ENCODE peak calls at places on chromosomes 11 and 22, in four cellular contexts. O is right atrium auricular region, I is vagina, P is A549. R is an unnamed sample.

GRCh38 chr22:17910561-17911311 is 113.6 kb downstream of the MICAL3 start:
- DNase-seq in O (peak; percentile 85), P (peak; percentile 45), I (no peak), R (peak; percentile 68)

GRCh38 chr11:19723572-19724342 is 11.1 kb downstream of the NAV2 start:
- DNase-seq in I (no peak), O (no peak), P (no peak), R (no peak)

GRCh38 chr11:31810779-31811647 is at the start of gene PAX6:
- DNase-seq in P (peak; percentile 66), O (peak; percentile 60), I (no peak), R (no peak)

GRCh38 chr11:27427183-27427980 is 45.2 kb downstream of the LGR4 start:
- DNase-seq in P (no peak), I (no peak), O (no peak), R (no peak)

GRCh38 chr22:17705565-17706450 is 67.3 kb downstream of the BCL2L13 start:
- DNase-seq in P (no peak), O (no peak), I (no peak), R (no peak)

GRCh38 chr11:12087075-12087775 is 23.2 kb upstream of the MICAL2 start:
- DNase-seq in I (no peak), O (no peak), P (peak; percentile 81), R (no peak)

GRCh38 chr11:66327171-66328035 is 8.8 kb downstream of the RIN1 start:
- DNase-seq in O (no peak), P (no peak), I (no peak), R (no peak)

GRCh38 chr22:31929126-31929928 is 15.0 kb upstream of the YWHAH start:
- DNase-seq in I (no peak), O (no peak), P (no peak), R (peak; percentile 42)

GRCh38 chr11:62921573-62922188 is 518 bp upstream of the CHRM1 start:
- DNase-seq in O (no peak), P (no peak), I (no peak), R (no peak)

GRCh38 chr11:57432714-57433163 is 5.8 kb upstream of the SLC43A3 start:
- DNase-seq in O (no peak), I (no peak), P (no peak), R (peak; percentile 61)

GRCh38 chr11:97614571-97614970 is 1224.8 kb downstream of the JRKL start:
- DNase-seq in P (no peak), O (no peak), I (no peak), R (no peak)

GRCh38 chr11:7546324-7546791 is 32.6 kb downstream of the PPFIBP2 start:
- DNase-seq in O (no peak), I (no peak), P (no peak), R (no peak)

GRCh38 chr11:36558511-36559413 is 9.0 kb upstream of the RAG1 start:
- DNase-seq in O (no peak), I (no peak), P (no peak), R (no peak)

GRCh38 chr11:11977206-11977938 is 31.1 kb downstream of the DKK3 start:
- DNase-seq in O (peak; percentile 89), P (peak; percentile 75), I (peak; percentile 90), R (peak; percentile 83)

GRCh38 chr22:27804683-27805297 is 3.2 kb upstream of the MN1 start:
- DNase-seq in O (peak; percentile 81), I (no peak), P (peak; percentile 59), R (peak; percentile 16)

GRCh38 chr11:75525433-75526191 is at the start of gene GDPD5:
- DNase-seq in I (no peak), O (peak; percentile 72), P (peak; percentile 76), R (no peak)

GRCh38 chr11:75524576-75525432 is 937 bp downstream of the GDPD5 start:
- DNase-seq in P (no peak), I (no peak), O (no peak), R (no peak)

GRCh38 chr11:75523811-75524401 is 1.8 kb downstream of the GDPD5 start:
- DNase-seq in P (no peak), I (no peak), O (no peak), R (no peak)

GRCh38 chr11:75522645-75523044 is 3.1 kb downstream of the GDPD5 start:
- DNase-seq in P (no peak), I (no peak), O (no peak), R (no peak)

GRCh38 chr11:75523189-75523588 is 2.6 kb downstream of the GDPD5 start:
- DNase-seq in I (no peak), P (no peak), O (no peak), R (no peak)
- H3K4me3 ChIP-seq in I (no peak overlapping the region), P (no peak overlapping the region), O (no peak overlapping the region), R (no peak overlapping the region)

DNA sequence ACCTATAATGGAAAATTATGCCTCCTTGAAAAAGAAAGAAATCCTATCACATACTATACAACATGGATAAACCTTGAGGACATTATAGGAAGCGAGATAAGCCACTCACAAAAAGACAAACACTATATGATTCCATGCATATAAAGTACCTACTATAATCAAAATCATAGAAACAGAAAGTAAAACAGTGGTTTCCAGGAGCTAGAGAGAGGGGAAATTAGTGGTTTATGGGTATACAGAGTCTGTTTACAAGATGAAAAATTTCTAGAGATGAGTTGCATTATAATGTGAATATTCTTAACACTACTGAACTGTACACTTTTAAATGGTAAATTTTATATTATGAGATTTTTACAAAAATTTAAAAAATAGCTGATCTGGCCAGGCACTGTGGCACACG is 40.5 kb upstream of the ARHGAP42 start:
- DNase-seq in I (no peak), P (no peak), O (no peak), R (no peak)
- H3K9me3 ChIP-seq in I (no peaks in the 10 kb centered on the region), P (no peaks in the 10 kb centered on the region), O (no peaks in the 10 kb centered on the region), R (peaks cover 3% of the 10 kb centered on the region)

DNA sequence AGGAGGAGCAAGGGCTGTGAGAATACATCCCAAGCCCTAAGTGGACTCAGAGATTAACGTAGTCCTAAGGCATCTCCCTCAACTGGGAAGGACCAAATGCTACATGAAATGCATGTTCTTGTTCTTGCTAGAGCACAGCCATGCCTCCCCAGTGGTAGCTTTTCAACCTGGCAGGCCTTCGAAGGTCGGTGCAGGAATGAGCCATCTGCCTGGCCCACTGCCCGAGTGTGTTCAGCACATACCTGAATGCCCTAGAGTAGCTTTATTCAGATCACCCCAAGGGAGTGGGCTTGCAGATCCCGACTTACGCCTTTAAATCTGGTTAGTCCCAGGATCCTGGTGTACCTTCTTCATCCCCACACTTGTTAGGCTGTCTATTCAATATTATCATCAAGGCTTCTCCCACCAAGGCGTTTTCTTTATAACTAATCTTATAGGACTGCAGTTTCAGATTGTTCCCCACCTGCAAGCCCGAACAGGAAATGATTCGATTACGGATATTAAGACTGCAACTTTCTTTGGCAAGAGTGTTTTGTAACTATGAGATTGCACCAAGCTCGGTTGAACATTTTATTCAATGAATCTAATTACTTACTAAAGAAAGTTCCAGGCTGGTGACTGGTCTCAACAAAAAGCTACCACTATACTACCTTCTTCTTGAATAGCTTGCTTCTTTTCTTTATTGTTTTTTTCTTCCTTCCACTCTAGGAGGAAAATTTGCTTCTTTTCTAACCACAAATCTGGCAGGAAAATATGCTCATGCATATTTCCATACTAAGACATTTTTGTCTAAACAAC is 115.6 kb downstream of the SGSM3 start:
- DNase-seq in O (no peak), P (no peak), I (no peak), R (no peak)
- TF ChIP-seq CTCF in O (no peak), P (no peak), I (no peak), R (no peak)

DNA sequence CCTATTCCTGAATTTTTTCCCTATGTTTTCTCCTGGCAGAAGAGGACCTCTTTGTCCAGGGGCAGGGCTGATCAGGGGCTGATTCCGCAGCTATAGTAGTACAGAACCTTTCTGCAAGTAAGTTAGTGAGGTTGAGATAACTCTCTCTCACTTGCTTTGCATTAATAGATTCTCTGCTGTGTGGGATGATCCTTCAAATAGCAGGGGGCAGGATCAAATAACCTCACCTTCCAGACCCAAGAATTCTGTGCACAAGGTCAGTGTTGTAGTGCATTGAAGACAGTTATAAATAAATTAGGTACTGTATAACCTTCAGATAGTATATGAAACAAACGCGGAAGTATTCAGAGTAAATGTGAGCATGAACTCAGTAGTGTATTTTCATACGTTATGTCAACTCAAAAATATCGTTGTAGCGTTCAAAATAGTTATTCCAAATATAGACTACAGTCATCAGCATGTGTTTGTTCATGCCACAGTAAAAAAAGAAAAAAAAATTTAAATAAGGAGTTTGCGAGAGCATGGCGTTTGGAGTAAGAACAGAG is 278 bp downstream of the MMP26 start:
- DNase-seq in P (no peak), I (no peak), O (no peak), R (no peak)
- H3K4me3 ChIP-seq in P (no peak overlapping the region), I (no peak overlapping the region), O (no peak overlapping the region), R (no peak overlapping the region)

DNA sequence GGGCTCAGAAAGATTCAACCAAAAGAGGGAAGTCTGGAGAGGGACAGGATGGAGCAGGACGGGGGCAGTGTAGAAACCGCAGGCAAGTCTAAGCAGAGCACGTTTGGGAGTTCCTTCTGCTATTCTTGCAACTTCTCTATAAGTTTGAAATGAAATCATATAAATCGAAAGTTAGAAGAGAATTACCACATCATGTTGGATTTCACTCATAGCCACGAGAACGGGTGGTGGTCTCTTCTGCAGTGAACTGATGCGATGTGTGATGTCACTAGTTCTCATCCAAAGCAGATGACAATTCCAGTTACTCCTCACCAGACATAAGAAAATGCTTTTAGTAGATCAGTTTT is 36.0 kb downstream of the KCNQ1 start:
- DNase-seq in P (no peak), I (peak; percentile 42), O (no peak), R (no peak)
- H3K9me3 ChIP-seq in P (peaks cover 25% of the 10 kb centered on the region), I (no peaks in the 10 kb centered on the region), O (no peaks in the 10 kb centered on the region), R (peaks cover 8% of the 10 kb centered on the region)

GRCh38 chr11:77778118-77778517 is 42.4 kb downstream of the RSF1 start:
- DNase-seq in I (no peak), O (no peak), P (no peak), R (no peak)

GRCh38 chr11:77778549-77778948 is 42.0 kb downstream of the RSF1 start:
- DNase-seq in O (no peak), P (no peak), I (no peak), R (no peak)

GRCh38 chr11:77779935-77780334 is 40.6 kb downstream of the RSF1 start:
- DNase-seq in P (peak; percentile 21), I (no peak), O (no peak), R (peak; percentile 3)

GRCh38 chr11:77775941-77776340 is 44.6 kb downstream of the RSF1 start:
- DNase-seq in P (no peak), O (no peak), I (no peak), R (no peak)

DNA sequence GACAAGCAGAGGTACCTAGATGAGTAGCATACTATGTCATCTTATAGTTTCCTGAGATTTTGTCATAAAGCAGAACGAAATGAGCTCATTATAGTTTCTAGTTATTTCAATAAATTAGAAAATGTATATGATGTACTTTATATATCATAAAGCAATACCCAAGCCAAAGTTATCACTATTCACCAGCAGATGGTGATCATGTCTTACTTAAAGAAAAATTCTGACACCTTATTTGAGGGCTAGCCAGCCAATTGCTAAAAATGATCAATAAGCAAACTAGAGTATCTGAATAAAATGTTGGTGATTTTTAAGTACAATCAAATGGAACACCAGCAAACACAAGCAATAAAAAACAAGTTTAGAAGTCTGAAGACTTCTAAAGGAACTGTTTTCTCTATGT is 44.1 kb downstream of the RSF1 start:
- DNase-seq in O (no peak), P (peak; percentile 21), I (no peak), R (no peak)
- TF ChIP-seq CTCF in O (no peak), P (peak; percentile 60), I (no peak), R (peak; percentile 46)

DNA sequence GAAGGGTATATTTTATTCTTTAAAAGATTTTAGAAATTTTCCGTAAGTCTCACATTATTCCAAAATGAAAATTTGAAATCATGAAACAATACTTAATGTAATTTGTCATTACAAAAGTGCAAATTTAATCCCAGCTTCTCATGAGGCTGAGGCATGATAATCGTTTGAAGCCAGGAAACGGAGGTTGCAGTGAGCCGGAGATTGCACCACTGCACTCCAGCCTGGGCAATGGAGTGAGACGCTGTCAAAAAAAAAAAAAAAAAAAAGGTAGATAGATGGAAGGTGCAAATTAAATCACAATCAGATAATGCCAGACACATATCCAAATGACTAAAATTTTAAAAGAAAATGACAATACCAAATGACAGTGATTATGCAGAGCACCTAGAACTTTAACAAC is 644.2 kb downstream of the FAM181B start:
- DNase-seq in P (no peak), O (no peak), I (no peak), R (no peak)
- H3K4me3 ChIP-seq in P (no peak overlapping the region), O (no peak overlapping the region), I (no peak overlapping the region), R (no peak overlapping the region)

GRCh38 chr22:48857202-48857805 is 970.4 kb downstream of the BRD1 start:
- DNase-seq in P (no peak), I (no peak), O (no peak), R (no peak)
- H3K9me3 ChIP-seq in P (no peaks in the 10 kb centered on the region), I (no peaks in the 10 kb centered on the region), O (no peaks in the 10 kb centered on the region), R (peaks cover 82% of the 10 kb centered on the region)